ENCODE peak calls at places on chromosome 22, in eight cellular contexts. Q, V, H, R, W, N, E and D are unnamed samples.

GRCh38 chr22:27438271-27438980 is 363.1 kb downstream of the MN1 start:
- DNase-seq in W (peak; percentile 67), R (peak; percentile 40), V (no peak), N (peak; percentile 24), E (peak; percentile 16), Q (no peak), H (no peak), D (peak; percentile 33)

GRCh38 chr22:35384973-35385588 is 4.2 kb downstream of the HMOX1 start:
- DNase-seq in N (no peak), V (no peak), Q (no peak), H (no peak), W (no peak), E (no peak), R (no peak), D (no peak)

GRCh38 chr22:27450448-27450847 is 351.1 kb downstream of the MN1 start:
- DNase-seq in V (no peak), W (no peak), N (no peak), E (no peak), R (no peak), Q (no peak), H (no peak), D (no peak)

GRCh38 chr22:23675502-23676415 is 15.1 kb upstream of the RGL4 start:
- DNase-seq in R (no peak), V (no peak), H (no peak), E (no peak), Q (no peak), N (no peak), W (peak; percentile 37), D (no peak)

GRCh38 chr22:26170112-26170492 is 840 bp downstream of the SEZ6L start:
- DNase-seq in H (no peak), V (no peak), R (no peak), E (peak; percentile 23), Q (no peak), N (no peak), W (no peak), D (no peak)

GRCh38 chr22:47201996-47202818 is 439.8 kb downstream of the TBC1D22A start:
- DNase-seq in R (no peak), V (no peak), E (no peak), H (no peak), Q (no peak), N (no peak), W (no peak), D (no peak)

GRCh38 chr22:48474881-48475280 is 1352.8 kb downstream of the BRD1 start:
- DNase-seq in H (no peak), W (no peak), V (no peak), E (no peak), N (no peak), R (no peak), Q (no peak), D (no peak)

GRCh38 chr22:21102659-21103267 is 57.0 kb downstream of the LRRC74B start:
- DNase-seq in N (peak; percentile 51), R (peak; percentile 72), W (peak; percentile 72), E (peak; percentile 62), H (peak; percentile 72), Q (peak; percentile 41), V (peak; percentile 53), D (peak; percentile 80)

GRCh38 chr22:25680949-25681348 is 61.0 kb upstream of the MYO18B start:
- DNase-seq in V (no peak), H (no peak), E (no peak), N (no peak), Q (no peak), R (no peak), W (no peak), D (no peak)

GRCh38 chr22:23520875-23521441 is 59.1 kb downstream of the IGLL1 start:
- DNase-seq in W (peak; percentile 58), V (peak; percentile 34), H (no peak), Q (no peak), R (peak; percentile 47), N (no peak), E (no peak), D (no peak)

GRCh38 chr22:44664149-44664548 is 37.9 kb upstream of the PRR5 start:
- DNase-seq in W (peak; percentile 64), H (peak; percentile 49), R (peak; percentile 74), Q (no peak), V (no peak), N (peak; percentile 62), E (no peak), D (no peak)

GRCh38 chr22:19795617-19796008 is 35.0 kb downstream of the TBX1 start:
- DNase-seq in W (no peak), E (no peak), H (no peak), R (no peak), N (no peak), Q (no peak), V (no peak), D (no peak)

GRCh38 chr22:19524170-19525115 is at the start of gene CLDN5:
- DNase-seq in R (peak; percentile 95), Q (no peak), W (peak; percentile 69), V (no peak), E (no peak), H (no peak), N (no peak), D (no peak)

GRCh38 chr22:20204281-20204680 is 53.4 kb upstream of the CCDC188 start:
- DNase-seq in V (no peak), R (no peak), H (no peak), N (no peak), W (no peak), E (no peak), Q (no peak), D (no peak)

GRCh38 chr22:36320553-36320952 is 67.2 kb downstream of the MYH9 start:
- DNase-seq in Q (no peak), H (no peak), E (no peak), W (no peak), R (peak; percentile 54), V (no peak), N (no peak), D (no peak)

GRCh38 chr22:47060718-47061117 is 298.3 kb downstream of the TBC1D22A start:
- DNase-seq in R (no peak), E (no peak), V (no peak), Q (no peak), N (no peak), H (no peak), W (no peak), D (no peak)

GRCh38 chr22:36435516-36436415 is 45.7 kb downstream of the TXN2 start:
- DNase-seq in H (peak; percentile 66), W (no peak), Q (peak; percentile 33), E (peak; percentile 46), N (no peak), V (no peak), R (no peak), D (no peak)

GRCh38 chr22:31923166-31923565 is 21.2 kb upstream of the YWHAH start:
- DNase-seq in R (peak; percentile 49), V (no peak), N (peak; percentile 26), W (no peak), E (no peak), Q (no peak), H (no peak), D (no peak)

GRCh38 chr22:32864041-32864440 is 62.5 kb downstream of the TIMP3 start:
- DNase-seq in V (no peak), R (no peak), H (no peak), W (no peak), N (no peak), Q (no peak), E (no peak), D (no peak)

GRCh38 chr22:44344407-44344806 is 31.7 kb upstream of the SHISAL1 start:
- DNase-seq in R (no peak), E (no peak), N (no peak), W (no peak), V (no peak), Q (no peak), H (no peak), D (no peak)

GRCh38 chr22:31509041-31509440 is 12.7 kb downstream of the SFI1 start:
- DNase-seq in W (no peak), N (no peak), H (no peak), V (no peak), Q (no peak), R (no peak), E (no peak), D (no peak)

GRCh38 chr22:38505595-38506117 is 455 bp downstream of the DDX17 start:
- DNase-seq in W (peak; percentile 87), N (peak; percentile 78), R (peak; percentile 61), H (no peak), V (peak; percentile 97), Q (peak; percentile 66), E (peak; percentile 45), D (no peak)

GRCh38 chr22:23248583-23248982 is 68.3 kb downstream of the BCR start:
- DNase-seq in H (no peak), E (peak; percentile 25), Q (no peak), V (no peak), N (no peak), W (no peak), R (peak; percentile 39), D (no peak)

GRCh38 chr22:45172872-45173585 is 9.3 kb downstream of the NUP50 start:
- DNase-seq in N (no peak), V (no peak), Q (no peak), H (peak; percentile 65), R (no peak), E (no peak), W (no peak), D (no peak)

GRCh38 chr22:29032014-29032475 is 29.6 kb downstream of the C22orf31 start:
- DNase-seq in Q (no peak), N (no peak), H (no peak), W (no peak), R (no peak), E (no peak), V (no peak), D (no peak)

GRCh38 chr22:18954333-18954732 is 18.2 kb upstream of the PRODH start:
- DNase-seq in E (peak; percentile 18), N (peak; percentile 41), R (peak; percentile 72), V (peak; percentile 5), H (peak; percentile 51), W (peak; percentile 66), Q (peak; percentile 12), D (peak; percentile 90)

GRCh38 chr22:43501951-43502874 is 90.4 kb downstream of the MPPED1 start:
- DNase-seq in W (no peak), E (no peak), Q (no peak), V (no peak), R (no peak), H (no peak), N (peak; percentile 10), D (no peak)

GRCh38 chr22:40220316-40221054 is 42.8 kb downstream of the TNRC6B start:
- DNase-seq in E (no peak), R (peak; percentile 68), W (no peak), V (no peak), Q (no peak), H (no peak), N (no peak), D (no peak)

GRCh38 chr22:27480487-27480886 is 321.1 kb downstream of the MN1 start:
- DNase-seq in Q (no peak), W (no peak), V (peak; percentile 54), N (peak; percentile 60), R (no peak), H (no peak), E (peak; percentile 71), D (no peak)

GRCh38 chr22:44219101-44219870 is 38.6 kb downstream of the PARVG start:
- DNase-seq in Q (no peak), V (no peak), H (no peak), N (no peak), E (no peak), R (no peak), W (no peak), D (no peak)